ENCODE peak calls at places on chromosomes 4 and X, in four cellular contexts. One of them, this sample, is unnamed.

GRCh38 chr4:55768291-55768690 is 51.3 kb upstream of the EXOC1L start:
- DNase-seq in GM12892: no peak
- DNase-seq in H1: no peak
- DNase-seq in SK-N-SH: no peak
- DNase-seq in this sample: no peak

GRCh38 chr4:56129431-56129861 is 180.7 kb downstream of the CEP135 start:
- DNase-seq in GM12892: no peak
- DNase-seq in H1: peak
- DNase-seq in SK-N-SH: no peak
- DNase-seq in this sample: no peak

GRCh38 chrX:130109429-130110378 is 593 bp downstream of the ELF4 start:
- DNase-seq in GM12892: no peak
- DNase-seq in H1: peak
- DNase-seq in SK-N-SH: peak
- DNase-seq in this sample: no peak

GRCh38 chr4:15659768-15660394 is 4.7 kb upstream of the FBXL5 start:
- DNase-seq in GM12892: no peak
- DNase-seq in H1: no peak
- DNase-seq in SK-N-SH: no peak
- DNase-seq in this sample: no peak

GRCh38 chrX:155577682-155578081 is 35.1 kb downstream of the TMLHE start:
- DNase-seq in GM12892: peak
- DNase-seq in H1: no peak
- DNase-seq in SK-N-SH: no peak
- DNase-seq in this sample: no peak

GRCh38 chrX:100969408-100969807 is at the start of gene ARL13A:
- DNase-seq in GM12892: no peak
- DNase-seq in H1: no peak
- DNase-seq in SK-N-SH: no peak
- DNase-seq in this sample: no peak

GRCh38 chrX:30278365-30278764 is 30.8 kb downstream of the NR0B1 start:
- DNase-seq in GM12892: no peak
- DNase-seq in H1: no peak
- DNase-seq in SK-N-SH: no peak
- DNase-seq in this sample: no peak

GRCh38 chrX:13074297-13075262 is 30.2 kb upstream of the FAM9C start:
- DNase-seq in GM12892: no peak
- DNase-seq in H1: no peak
- DNase-seq in SK-N-SH: no peak
- DNase-seq in this sample: no peak

GRCh38 chr4:6918345-6918744 is 8.7 kb downstream of the TBC1D14 start:
- DNase-seq in GM12892: no peak
- DNase-seq in H1: no peak
- DNase-seq in SK-N-SH: no peak
- DNase-seq in this sample: no peak

GRCh38 chr4:133483600-133484246 is 334.6 kb downstream of the PCDH10 start:
- DNase-seq in GM12892: no peak
- DNase-seq in H1: no peak
- DNase-seq in SK-N-SH: no peak
- DNase-seq in this sample: no peak

GRCh38 chr4:137677851-137678250 is 145.6 kb upstream of the PCDH18 start:
- DNase-seq in GM12892: no peak
- DNase-seq in H1: no peak
- DNase-seq in SK-N-SH: no peak
- DNase-seq in this sample: no peak

GRCh38 chr4:168856312-168856711 is 153.7 kb downstream of the CBR4 start:
- DNase-seq in GM12892: no peak
- DNase-seq in H1: no peak
- DNase-seq in SK-N-SH: no peak
- DNase-seq in this sample: no peak

GRCh38 chrX:109294097-109294815 is 187.6 kb downstream of the GUCY2F start:
- DNase-seq in GM12892: no peak
- DNase-seq in H1: no peak
- DNase-seq in SK-N-SH: no peak
- DNase-seq in this sample: no peak

GRCh38 chrX:132490086-132490419 is 1.2 kb upstream of the MBNL3 start:
- DNase-seq in GM12892: no peak
- DNase-seq in H1: no peak
- DNase-seq in SK-N-SH: no peak
- DNase-seq in this sample: no peak

GRCh38 chrX:150926791-150927190 is 28.3 kb upstream of the CD99L2 start:
- DNase-seq in GM12892: no peak
- DNase-seq in H1: no peak
- DNase-seq in SK-N-SH: no peak
- DNase-seq in this sample: no peak

GRCh38 chr4:178941975-178942374 is 1499.7 kb upstream of the AGA start:
- DNase-seq in GM12892: no peak
- DNase-seq in H1: no peak
- DNase-seq in SK-N-SH: no peak
- DNase-seq in this sample: no peak

GRCh38 chrX:113058634-113059033 is 218.0 kb upstream of the AMOT start:
- DNase-seq in GM12892: no peak
- DNase-seq in H1: no peak
- DNase-seq in SK-N-SH: no peak
- DNase-seq in this sample: no peak

GRCh38 chrX:139881130-139881529 is 51.7 kb downstream of the ATP11C start:
- DNase-seq in GM12892: no peak
- DNase-seq in H1: no peak
- DNase-seq in SK-N-SH: peak
- DNase-seq in this sample: no peak

GRCh38 chr4:94428884-94429283 is 22.9 kb upstream of the PDLIM5 start:
- DNase-seq in GM12892: no peak
- DNase-seq in H1: no peak
- DNase-seq in SK-N-SH: no peak
- DNase-seq in this sample: no peak

GRCh38 chr4:155738548-155738947 is 20.3 kb upstream of the GUCY1B1 start:
- DNase-seq in GM12892: no peak
- DNase-seq in H1: no peak
- DNase-seq in SK-N-SH: no peak
- DNase-seq in this sample: no peak

GRCh38 chr4:151575646-151576045 is 166.7 kb downstream of the FHIP1A start:
- DNase-seq in GM12892: no peak
- DNase-seq in H1: no peak
- DNase-seq in SK-N-SH: no peak
- DNase-seq in this sample: no peak

GRCh38 chr4:122917731-122918130 is 4.7 kb downstream of the NUDT6 start:
- DNase-seq in GM12892: no peak
- DNase-seq in H1: no peak
- DNase-seq in SK-N-SH: no peak
- DNase-seq in this sample: no peak

GRCh38 chr4:38034986-38035882 is 75.0 kb downstream of the PTTG2 start:
- DNase-seq in GM12892: peak
- DNase-seq in H1: no peak
- DNase-seq in SK-N-SH: peak
- DNase-seq in this sample: peak

GRCh38 chrX:830532-830931 is 199.9 kb downstream of the SHOX start:
- DNase-seq in GM12892: no peak
- DNase-seq in H1: peak
- DNase-seq in SK-N-SH: no peak
- DNase-seq in this sample: no peak

GRCh38 chr4:66949424-66949823 is 595.9 kb downstream of the CENPC start:
- DNase-seq in GM12892: no peak
- DNase-seq in H1: no peak
- DNase-seq in SK-N-SH: no peak
- DNase-seq in this sample: no peak

GRCh38 chr4:4415806-4416805 is 29.2 kb downstream of the NSG1 start:
- DNase-seq in GM12892: no peak
- DNase-seq in H1: no peak
- DNase-seq in SK-N-SH: no peak
- DNase-seq in this sample: no peak

GRCh38 chr4:115648786-115649185 is 535.4 kb upstream of the NDST4 start:
- DNase-seq in GM12892: no peak
- DNase-seq in H1: no peak
- DNase-seq in SK-N-SH: no peak
- DNase-seq in this sample: no peak

GRCh38 chr4:4948370-4948769 is 70.9 kb downstream of the CYTL1 start:
- DNase-seq in GM12892: no peak
- DNase-seq in H1: no peak
- DNase-seq in SK-N-SH: no peak
- DNase-seq in this sample: no peak

GRCh38 chrX:7028246-7028645 is 119.3 kb upstream of the STS start:
- DNase-seq in GM12892: no peak
- DNase-seq in H1: no peak
- DNase-seq in SK-N-SH: no peak
- DNase-seq in this sample: no peak

GRCh38 chr4:167868163-167868562 is 224.2 kb upstream of the ANXA10 start:
- DNase-seq in GM12892: no peak
- DNase-seq in H1: no peak
- DNase-seq in SK-N-SH: no peak
- DNase-seq in this sample: no peak

GRCh38 chr4:29289118-29289517 is 1431.1 kb upstream of the PCDH7 start:
- DNase-seq in GM12892: no peak
- DNase-seq in H1: no peak
- DNase-seq in SK-N-SH: no peak
- DNase-seq in this sample: no peak

GRCh38 chrX:39883664-39884063 is 214.1 kb downstream of the BCOR start:
- DNase-seq in GM12892: no peak
- DNase-seq in H1: no peak
- DNase-seq in SK-N-SH: no peak
- DNase-seq in this sample: no peak

GRCh38 chrX:19443886-19444530 is 71.3 kb downstream of the MAP3K15 start:
- DNase-seq in GM12892: no peak
- DNase-seq in H1: no peak
- DNase-seq in SK-N-SH: no peak
- DNase-seq in this sample: no peak

GRCh38 chr4:43343298-43343697 is 450.8 kb downstream of the GRXCR1 start:
- DNase-seq in GM12892: no peak
- DNase-seq in H1: no peak
- DNase-seq in SK-N-SH: no peak
- DNase-seq in this sample: no peak
- TF ChIP-seq TAF1 in GM12892: no peak
- TF ChIP-seq TAF1 in H1: no peak
- TF ChIP-seq TAF1 in SK-N-SH: no peak
- TF ChIP-seq TAF1 in this sample: no peak

GRCh38 chr4:112523764-112524505 is 8.0 kb upstream of the NEUROG2 start:
- DNase-seq in GM12892: no peak
- DNase-seq in H1: peak
- DNase-seq in SK-N-SH: peak
- DNase-seq in this sample: peak
- TF ChIP-seq TAF1 in GM12892: no peak
- TF ChIP-seq TAF1 in H1: no peak
- TF ChIP-seq TAF1 in SK-N-SH: no peak
- TF ChIP-seq TAF1 in this sample: no peak

GRCh38 chr4:1855334-1856070 is 454 bp downstream of the LETM1 start:
- DNase-seq in GM12892: peak
- DNase-seq in H1: peak
- DNase-seq in SK-N-SH: peak
- DNase-seq in this sample: peak
- TF ChIP-seq TAF1 in GM12892: no peak
- TF ChIP-seq TAF1 in H1: peak
- TF ChIP-seq TAF1 in SK-N-SH: no peak
- TF ChIP-seq TAF1 in this sample: no peak

GRCh38 chrX:45172890-45173289 is 27.8 kb downstream of the DIPK2B start:
- DNase-seq in GM12892: no peak
- DNase-seq in H1: no peak
- DNase-seq in SK-N-SH: no peak
- DNase-seq in this sample: no peak
- TF ChIP-seq TAF1 in GM12892: no peak
- TF ChIP-seq TAF1 in H1: no peak
- TF ChIP-seq TAF1 in SK-N-SH: no peak
- TF ChIP-seq TAF1 in this sample: no peak

DNA sequence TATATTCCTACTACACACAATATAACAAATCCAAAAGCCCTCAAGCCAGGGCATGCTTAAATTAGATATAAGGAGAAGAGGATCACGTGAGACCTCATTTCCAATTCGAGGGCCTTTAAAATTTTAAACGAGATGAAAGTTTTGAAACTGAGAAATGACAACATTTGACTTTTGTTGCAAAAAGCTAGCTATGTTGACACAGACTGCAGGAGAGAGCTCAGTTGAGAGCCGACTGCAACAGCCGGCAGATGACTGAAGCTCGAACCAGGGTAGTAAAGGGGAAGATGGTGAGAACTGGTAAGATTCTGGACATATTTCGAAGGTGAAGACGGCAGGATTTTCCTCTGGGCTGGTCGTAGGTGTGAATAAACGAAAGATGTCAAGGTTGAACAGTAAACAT is 791 bp downstream of the PRMT9 start:
- DNase-seq in GM12892: no peak
- DNase-seq in H1: no peak
- DNase-seq in SK-N-SH: peak
- DNase-seq in this sample: no peak
- TF ChIP-seq TAF1 in GM12892: no peak
- TF ChIP-seq TAF1 in H1: no peak
- TF ChIP-seq TAF1 in SK-N-SH: no peak
- TF ChIP-seq TAF1 in this sample: no peak

GRCh38 chrX:118502121-118502794 is 6.6 kb downstream of the DOCK11 start:
- DNase-seq in GM12892: no peak
- DNase-seq in H1: no peak
- DNase-seq in SK-N-SH: no peak
- DNase-seq in this sample: no peak
- TF ChIP-seq TAF1 in GM12892: no peak
- TF ChIP-seq TAF1 in H1: no peak
- TF ChIP-seq TAF1 in SK-N-SH: no peak
- TF ChIP-seq TAF1 in this sample: no peak

GRCh38 chrX:47562615-47563243 is 1.7 kb downstream of the ARAF start:
- DNase-seq in GM12892: no peak
- DNase-seq in H1: no peak
- DNase-seq in SK-N-SH: no peak
- DNase-seq in this sample: no peak

GRCh38 chrX:47558436-47558835 is 2.6 kb upstream of the ARAF start:
- DNase-seq in GM12892: no peak
- DNase-seq in H1: no peak
- DNase-seq in SK-N-SH: no peak
- DNase-seq in this sample: no peak

GRCh38 chrX:47561653-47562151 is 697 bp downstream of the ARAF start:
- DNase-seq in GM12892: no peak
- DNase-seq in H1: no peak
- DNase-seq in SK-N-SH: no peak
- DNase-seq in this sample: no peak

GRCh38 chrX:47560831-47561652 is at the start of gene ARAF:
- DNase-seq in GM12892: peak
- DNase-seq in H1: peak
- DNase-seq in SK-N-SH: peak
- DNase-seq in this sample: peak

DNA sequence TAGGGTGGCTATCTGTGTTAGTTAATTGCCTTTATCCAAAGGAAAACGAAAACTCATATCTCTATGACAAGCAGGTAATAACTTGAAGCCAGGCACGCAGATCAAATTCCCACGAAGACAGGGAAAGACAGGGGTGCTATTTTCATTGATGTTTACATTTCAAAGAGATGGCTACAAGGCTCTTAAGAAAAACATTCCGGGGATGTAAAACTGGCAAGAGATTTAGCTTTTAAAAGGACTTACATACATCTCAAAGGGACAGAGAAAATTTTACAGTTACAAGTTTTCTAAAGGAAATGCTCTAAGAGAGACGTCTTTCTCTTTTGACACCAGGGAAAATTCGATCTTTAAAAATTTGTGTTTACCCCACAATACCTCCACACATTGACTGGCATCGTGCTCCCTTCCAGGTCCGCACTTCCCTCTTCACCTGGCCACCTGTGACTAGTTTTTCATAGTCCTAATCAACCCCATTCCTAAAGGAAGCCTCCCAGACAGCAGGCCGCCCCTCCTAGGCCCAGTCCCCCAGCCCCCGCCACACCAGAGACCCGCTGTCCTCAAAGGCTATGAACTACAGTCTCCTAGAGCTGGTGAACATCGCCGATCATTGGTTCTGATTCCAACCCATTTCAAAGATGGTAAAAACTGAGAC is 700 bp upstream of the ARAF start:
- DNase-seq in GM12892: no peak
- DNase-seq in H1: no peak
- DNase-seq in SK-N-SH: no peak
- DNase-seq in this sample: no peak
- TF ChIP-seq TAF1 in GM12892: no peak
- TF ChIP-seq TAF1 in H1: no peak
- TF ChIP-seq TAF1 in SK-N-SH: no peak
- TF ChIP-seq TAF1 in this sample: no peak

This sample was measured in GM12891.